ENCODE peak calls at places on chromosomes 1 and 21, in eight cellular contexts. One of them, this sample, is unnamed.

GRCh38 chr1:151984313-151984956 is 9.2 kb downstream of the S100A10 start:
- DNase-seq in transverse colon: no peak
- DNase-seq in nephron progenitor cell: no peak
- DNase-seq in CD4-positive, alpha-beta T cell: no peak
- DNase-seq in tibial nerve: no peak
- DNase-seq in Calu3: no peak
- DNase-seq in coronary artery: no peak
- DNase-seq in HFF-Myc: no peak
- DNase-seq in this sample: no peak

GRCh38 chr1:86714561-86715244 is 10.3 kb downstream of the SH3GLB1 start:
- DNase-seq in transverse colon: no peak
- DNase-seq in nephron progenitor cell: no peak
- DNase-seq in CD4-positive, alpha-beta T cell: no peak
- DNase-seq in tibial nerve: no peak
- DNase-seq in Calu3: no peak
- DNase-seq in coronary artery: no peak
- DNase-seq in HFF-Myc: no peak
- DNase-seq in this sample: no peak

GRCh38 chr1:184791199-184791935 is 36.7 kb upstream of the EDEM3 start:
- DNase-seq in transverse colon: no peak
- DNase-seq in nephron progenitor cell: no peak
- DNase-seq in CD4-positive, alpha-beta T cell: no peak
- DNase-seq in tibial nerve: no peak
- DNase-seq in Calu3: no peak
- DNase-seq in coronary artery: no peak
- DNase-seq in HFF-Myc: no peak
- DNase-seq in this sample: no peak

GRCh38 chr21:42236014-42236413 is 17.1 kb downstream of the ABCG1 start:
- DNase-seq in transverse colon: no peak
- DNase-seq in nephron progenitor cell: peak; percentile 30
- DNase-seq in CD4-positive, alpha-beta T cell: no peak
- DNase-seq in tibial nerve: no peak
- DNase-seq in Calu3: no peak
- DNase-seq in coronary artery: no peak
- DNase-seq in HFF-Myc: no peak
- DNase-seq in this sample: no peak

GRCh38 chr1:48859429-48859828 is 82.7 kb upstream of the BEND5 start:
- DNase-seq in transverse colon: no peak
- DNase-seq in nephron progenitor cell: no peak
- DNase-seq in CD4-positive, alpha-beta T cell: no peak
- DNase-seq in tibial nerve: no peak
- DNase-seq in Calu3: no peak
- DNase-seq in coronary artery: no peak
- DNase-seq in HFF-Myc: no peak
- DNase-seq in this sample: no peak

GRCh38 chr1:14958249-14959215 is 195.0 kb upstream of the TMEM51 start:
- DNase-seq in transverse colon: no peak
- DNase-seq in nephron progenitor cell: no peak
- DNase-seq in CD4-positive, alpha-beta T cell: no peak
- DNase-seq in tibial nerve: no peak
- DNase-seq in Calu3: no peak
- DNase-seq in coronary artery: no peak
- DNase-seq in HFF-Myc: no peak
- DNase-seq in this sample: no peak

GRCh38 chr1:18419123-18419844 is 61.4 kb upstream of the KLHDC7A start:
- DNase-seq in transverse colon: no peak
- DNase-seq in nephron progenitor cell: no peak
- DNase-seq in CD4-positive, alpha-beta T cell: no peak
- DNase-seq in tibial nerve: no peak
- DNase-seq in Calu3: no peak
- DNase-seq in coronary artery: no peak
- DNase-seq in HFF-Myc: no peak
- DNase-seq in this sample: no peak

GRCh38 chr1:156337052-156337887 is 822 bp downstream of the CCT3 start:
- DNase-seq in transverse colon: no peak
- DNase-seq in nephron progenitor cell: no peak
- DNase-seq in CD4-positive, alpha-beta T cell: no peak
- DNase-seq in tibial nerve: no peak
- DNase-seq in Calu3: no peak
- DNase-seq in coronary artery: no peak
- DNase-seq in HFF-Myc: no peak
- DNase-seq in this sample: no peak

GRCh38 chr1:100415217-100415778 is 63.0 kb downstream of the CDC14A start:
- DNase-seq in transverse colon: no peak
- DNase-seq in nephron progenitor cell: no peak
- DNase-seq in CD4-positive, alpha-beta T cell: no peak
- DNase-seq in tibial nerve: no peak
- DNase-seq in Calu3: no peak
- DNase-seq in coronary artery: no peak
- DNase-seq in HFF-Myc: no peak
- DNase-seq in this sample: no peak

GRCh38 chr1:203590559-203590958 is 36.1 kb upstream of the ATP2B4 start:
- DNase-seq in transverse colon: no peak
- DNase-seq in nephron progenitor cell: no peak
- DNase-seq in CD4-positive, alpha-beta T cell: no peak
- DNase-seq in tibial nerve: no peak
- DNase-seq in Calu3: no peak
- DNase-seq in coronary artery: no peak
- DNase-seq in HFF-Myc: no peak
- DNase-seq in this sample: no peak

GRCh38 chr1:175314300-175314699 is 121.7 kb upstream of the KIAA0040 start:
- DNase-seq in transverse colon: no peak
- DNase-seq in nephron progenitor cell: no peak
- DNase-seq in CD4-positive, alpha-beta T cell: no peak
- DNase-seq in tibial nerve: no peak
- DNase-seq in Calu3: no peak
- DNase-seq in coronary artery: no peak
- DNase-seq in HFF-Myc: no peak
- DNase-seq in this sample: no peak

GRCh38 chr1:2330511-2331199 is 60.7 kb downstream of the MORN1 start:
- DNase-seq in transverse colon: peak; percentile 33
- DNase-seq in nephron progenitor cell: no peak
- DNase-seq in CD4-positive, alpha-beta T cell: no peak
- DNase-seq in tibial nerve: peak; percentile 77
- DNase-seq in Calu3: no peak
- DNase-seq in coronary artery: no peak
- DNase-seq in HFF-Myc: peak; percentile 56
- DNase-seq in this sample: no peak

GRCh38 chr1:4939266-4939665 is 284.9 kb downstream of the AJAP1 start:
- DNase-seq in transverse colon: no peak
- DNase-seq in nephron progenitor cell: no peak
- DNase-seq in CD4-positive, alpha-beta T cell: no peak
- DNase-seq in tibial nerve: no peak
- DNase-seq in Calu3: no peak
- DNase-seq in coronary artery: no peak
- DNase-seq in HFF-Myc: no peak
- DNase-seq in this sample: no peak

GRCh38 chr1:84606977-84607376 is 32.7 kb upstream of the CTBS start:
- DNase-seq in transverse colon: no peak
- DNase-seq in nephron progenitor cell: no peak
- DNase-seq in CD4-positive, alpha-beta T cell: no peak
- DNase-seq in tibial nerve: no peak
- DNase-seq in Calu3: no peak
- DNase-seq in coronary artery: no peak
- DNase-seq in HFF-Myc: no peak
- DNase-seq in this sample: no peak

GRCh38 chr1:84603223-84603622 is 29.0 kb upstream of the CTBS start:
- DNase-seq in transverse colon: no peak
- DNase-seq in nephron progenitor cell: no peak
- DNase-seq in CD4-positive, alpha-beta T cell: no peak
- DNase-seq in tibial nerve: no peak
- DNase-seq in Calu3: no peak
- DNase-seq in coronary artery: no peak
- DNase-seq in HFF-Myc: no peak
- DNase-seq in this sample: no peak

GRCh38 chr1:84600796-84601195 is 26.6 kb upstream of the CTBS start:
- DNase-seq in transverse colon: no peak
- DNase-seq in nephron progenitor cell: no peak
- DNase-seq in CD4-positive, alpha-beta T cell: no peak
- DNase-seq in tibial nerve: no peak
- DNase-seq in Calu3: no peak
- DNase-seq in coronary artery: no peak
- DNase-seq in HFF-Myc: no peak
- DNase-seq in this sample: no peak

GRCh38 chr1:84605157-84605556 is 30.9 kb upstream of the CTBS start:
- DNase-seq in transverse colon: no peak
- DNase-seq in nephron progenitor cell: no peak
- DNase-seq in CD4-positive, alpha-beta T cell: no peak
- DNase-seq in tibial nerve: no peak
- DNase-seq in Calu3: no peak
- DNase-seq in coronary artery: no peak
- DNase-seq in HFF-Myc: no peak
- DNase-seq in this sample: peak; percentile 18

GRCh38 chr1:84603941-84604830 is 29.9 kb upstream of the CTBS start:
- DNase-seq in transverse colon: no peak
- DNase-seq in nephron progenitor cell: no peak
- DNase-seq in CD4-positive, alpha-beta T cell: no peak
- DNase-seq in tibial nerve: no peak
- DNase-seq in Calu3: peak; percentile 38
- DNase-seq in coronary artery: peak; percentile 79
- DNase-seq in HFF-Myc: peak; percentile 85
- DNase-seq in this sample: no peak
- TF ChIP-seq CTCF in transverse colon: peak; percentile 21
- TF ChIP-seq CTCF in nephron progenitor cell: no peak
- TF ChIP-seq CTCF in CD4-positive, alpha-beta T cell: no peak
- TF ChIP-seq CTCF in tibial nerve: peak; percentile 22
- TF ChIP-seq CTCF in Calu3: no peak
- TF ChIP-seq CTCF in coronary artery: peak; percentile 67
- TF ChIP-seq CTCF in HFF-Myc: peak; percentile 48
- TF ChIP-seq CTCF in this sample: no peak

DNA sequence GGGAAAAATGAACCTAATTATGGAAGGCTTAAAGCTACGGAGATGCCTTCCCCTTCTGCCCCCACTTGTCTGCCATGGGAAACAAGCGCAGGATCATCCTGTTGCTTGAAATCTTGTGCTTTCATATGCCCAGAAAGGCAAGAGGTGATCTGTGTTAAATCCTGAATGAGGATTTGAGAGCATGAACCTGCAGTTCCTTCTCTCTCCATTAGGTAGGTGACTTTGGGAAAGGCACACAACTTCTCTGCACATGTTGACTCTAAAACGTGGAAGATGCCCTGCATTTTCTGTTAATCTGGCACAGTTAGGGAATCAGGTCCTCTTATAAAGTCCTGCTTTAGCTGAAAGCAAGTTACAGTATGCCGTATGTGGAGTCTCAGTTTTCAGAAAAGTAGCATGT is 46.6 kb upstream of the MTR start:
- DNase-seq in transverse colon: no peak
- DNase-seq in nephron progenitor cell: no peak
- DNase-seq in CD4-positive, alpha-beta T cell: no peak
- DNase-seq in tibial nerve: no peak
- DNase-seq in Calu3: no peak
- DNase-seq in coronary artery: no peak
- DNase-seq in HFF-Myc: no peak
- DNase-seq in this sample: no peak
- TF ChIP-seq CTCF in transverse colon: no peak
- TF ChIP-seq CTCF in nephron progenitor cell: no peak
- TF ChIP-seq CTCF in CD4-positive, alpha-beta T cell: no peak
- TF ChIP-seq CTCF in tibial nerve: no peak
- TF ChIP-seq CTCF in Calu3: peak; percentile 44
- TF ChIP-seq CTCF in coronary artery: no peak
- TF ChIP-seq CTCF in HFF-Myc: peak; percentile 17
- TF ChIP-seq CTCF in this sample: peak; percentile 53

DNA sequence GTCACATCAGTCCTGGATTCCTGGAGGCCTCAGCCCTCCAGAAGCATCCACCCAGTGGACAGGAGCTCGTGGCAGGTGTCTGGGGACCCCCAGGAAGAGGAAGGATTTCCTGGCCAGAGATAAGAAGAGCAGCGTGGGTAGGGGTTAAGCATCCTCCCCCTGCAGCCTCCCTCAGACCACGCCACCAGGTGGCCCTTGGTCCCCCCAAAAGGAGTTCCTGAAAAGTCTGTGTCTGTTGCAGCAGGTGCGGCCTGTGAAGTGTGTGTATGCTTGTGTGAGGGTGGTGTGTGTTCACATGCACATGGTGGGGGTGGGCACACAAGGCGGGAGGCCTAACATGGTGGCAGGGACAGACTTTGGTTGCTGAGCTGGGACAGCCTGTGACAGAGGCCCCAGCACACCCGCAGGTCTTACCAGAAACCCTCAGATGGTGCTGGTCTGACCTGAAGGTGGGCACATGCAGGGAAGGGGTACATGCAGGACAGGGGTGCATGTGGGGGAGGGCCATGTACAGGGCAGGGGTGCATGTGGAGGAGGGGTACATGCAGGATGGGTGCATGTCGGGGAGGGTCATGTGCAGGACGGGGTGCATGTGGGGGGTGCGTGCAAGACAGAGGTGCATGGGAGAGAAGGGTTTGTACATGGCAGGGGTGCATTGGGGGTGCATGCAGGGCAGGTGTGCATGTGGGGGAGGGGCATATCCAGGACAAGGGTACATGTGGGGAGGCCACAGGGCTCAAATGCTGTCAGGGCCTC is 18.2 kb upstream of the RUNX3 start:
- DNase-seq in transverse colon: no peak
- DNase-seq in nephron progenitor cell: no peak
- DNase-seq in CD4-positive, alpha-beta T cell: no peak
- DNase-seq in tibial nerve: no peak
- DNase-seq in Calu3: no peak
- DNase-seq in coronary artery: no peak
- DNase-seq in HFF-Myc: no peak
- DNase-seq in this sample: no peak
- TF ChIP-seq CTCF in transverse colon: no peak
- TF ChIP-seq CTCF in nephron progenitor cell: no peak
- TF ChIP-seq CTCF in CD4-positive, alpha-beta T cell: no peak
- TF ChIP-seq CTCF in tibial nerve: no peak
- TF ChIP-seq CTCF in Calu3: no peak
- TF ChIP-seq CTCF in coronary artery: no peak
- TF ChIP-seq CTCF in HFF-Myc: no peak
- TF ChIP-seq CTCF in this sample: no peak

GRCh38 chr1:219659005-219659632 is 46.2 kb upstream of the ZC3H11B start:
- DNase-seq in transverse colon: no peak
- DNase-seq in nephron progenitor cell: no peak
- DNase-seq in CD4-positive, alpha-beta T cell: no peak
- DNase-seq in tibial nerve: no peak
- DNase-seq in Calu3: no peak
- DNase-seq in coronary artery: no peak
- DNase-seq in HFF-Myc: no peak
- DNase-seq in this sample: no peak

GRCh38 chr1:219664310-219665029 is 51.6 kb upstream of the ZC3H11B start:
- DNase-seq in transverse colon: no peak
- DNase-seq in nephron progenitor cell: no peak
- DNase-seq in CD4-positive, alpha-beta T cell: no peak
- DNase-seq in tibial nerve: no peak
- DNase-seq in Calu3: no peak
- DNase-seq in coronary artery: no peak
- DNase-seq in HFF-Myc: no peak
- DNase-seq in this sample: no peak

GRCh38 chr1:219661464-219662092 is 48.7 kb upstream of the ZC3H11B start:
- DNase-seq in transverse colon: no peak
- DNase-seq in nephron progenitor cell: no peak
- DNase-seq in CD4-positive, alpha-beta T cell: no peak
- DNase-seq in tibial nerve: no peak
- DNase-seq in Calu3: no peak
- DNase-seq in coronary artery: no peak
- DNase-seq in HFF-Myc: no peak
- DNase-seq in this sample: no peak

GRCh38 chr1:219659682-219660081 is 46.8 kb upstream of the ZC3H11B start:
- DNase-seq in transverse colon: no peak
- DNase-seq in nephron progenitor cell: no peak
- DNase-seq in CD4-positive, alpha-beta T cell: no peak
- DNase-seq in tibial nerve: no peak
- DNase-seq in Calu3: no peak
- DNase-seq in coronary artery: no peak
- DNase-seq in HFF-Myc: no peak
- DNase-seq in this sample: no peak

GRCh38 chr1:219660666-219661463 is 48.0 kb upstream of the ZC3H11B start:
- DNase-seq in transverse colon: peak; percentile 75
- DNase-seq in nephron progenitor cell: peak; percentile 90
- DNase-seq in CD4-positive, alpha-beta T cell: no peak
- DNase-seq in tibial nerve: peak; percentile 87
- DNase-seq in Calu3: peak; percentile 88
- DNase-seq in coronary artery: peak; percentile 81
- DNase-seq in HFF-Myc: peak; percentile 55
- DNase-seq in this sample: peak; percentile 94
- TF ChIP-seq CTCF in transverse colon: peak; percentile 31
- TF ChIP-seq CTCF in nephron progenitor cell: peak; percentile 77
- TF ChIP-seq CTCF in CD4-positive, alpha-beta T cell: no peak
- TF ChIP-seq CTCF in tibial nerve: peak; percentile 77
- TF ChIP-seq CTCF in Calu3: peak; percentile 75
- TF ChIP-seq CTCF in coronary artery: peak; percentile 74
- TF ChIP-seq CTCF in HFF-Myc: peak; percentile 80
- TF ChIP-seq CTCF in this sample: peak; percentile 74

This sample was measured in glutamatergic neuron.